ENCODE peak calls at places on chromosomes 7 and 10, in five cellular contexts. D, G, B, L and U are unnamed samples.

GRCh38 chr7:91373401-91373800 is 109.2 kb downstream of the FZD1 start:
- DNase-seq in D (no peak), G (no peak), B (no peak), L (no peak), U (no peak)

GRCh38 chr10:7192831-7193348 is 217.9 kb downstream of the SFMBT2 start:
- DNase-seq in D (peak), G (peak), B (no peak), L (no peak), U (no peak)

GRCh38 chr7:118182618-118183253 is 1.2 kb upstream of the LSM8 start:
- DNase-seq in D (no peak), G (no peak), B (no peak), L (no peak), U (no peak)

GRCh38 chr7:114937422-114937821 is 15.5 kb downstream of the MDFIC start:
- DNase-seq in D (no peak), G (no peak), B (no peak), L (no peak), U (no peak)

GRCh38 chr7:75531359-75531821 is 39.3 kb downstream of the SPDYE5 start:
- DNase-seq in D (no peak), G (no peak), B (peak), L (no peak), U (no peak)

GRCh38 chr10:18659784-18660561 is 742 bp downstream of the ARL5B start:
- DNase-seq in D (no peak), G (no peak), B (peak), L (no peak), U (no peak)

GRCh38 chr10:11884706-11885423 is 61.7 kb downstream of the PROSER2 start:
- DNase-seq in D (no peak), G (no peak), B (no peak), L (no peak), U (no peak)

GRCh38 chr10:115432188-115432819 is 339.1 kb downstream of the ATRNL1 start:
- DNase-seq in D (no peak), G (no peak), B (no peak), L (peak), U (peak)

GRCh38 chr10:59706851-59707797 is 2.5 kb downstream of the SLC16A9 start:
- DNase-seq in D (no peak), G (no peak), B (no peak), L (no peak), U (no peak)

GRCh38 chr10:22958338-22958737 is 30.5 kb downstream of the ARMC3 start:
- DNase-seq in D (no peak), G (no peak), B (no peak), L (no peak), U (no peak)

GRCh38 chr10:101724446-101724845 is 29.5 kb upstream of the FBXW4 start:
- DNase-seq in D (no peak), G (no peak), B (no peak), L (no peak), U (no peak)